ENCODE peak calls at places on chromosomes 2 and 18, in five cellular contexts. J is A549, L is lower lobe of right lung, M is upper lobe of left lung, W is psoas muscle. T is an unnamed sample.
A peak's percentile ranks its signal among the peaks of the same experiment; 100 is the strongest.

GRCh38 chr2:199488772-199489400 is 31.1 kb upstream of the SATB2 start:
- DNase-seq in J (peak; percentile 49), L (no peak), M (no peak), W (peak; percentile 57), T (no peak)

GRCh38 chr2:51722311-51722710 is 690.4 kb upstream of the NRXN1 start:
- DNase-seq in J (no peak), L (no peak), M (no peak), W (no peak), T (no peak)

GRCh38 chr2:160719116-160719515 is 225.5 kb upstream of the RBMS1 start:
- DNase-seq in J (no peak), L (no peak), M (no peak), W (no peak), T (no peak)

GRCh38 chr2:96869824-96870630 is at the start of gene SEMA4C:
- DNase-seq in J (peak; percentile 30), L (peak; percentile 70), M (peak; percentile 54), W (peak; percentile 76), T (no peak)

GRCh38 chr18:62963522-62963921 is 248.2 kb downstream of the PHLPP1 start:
- DNase-seq in J (no peak), L (no peak), M (no peak), W (no peak), T (no peak)

GRCh38 chr2:207181526-207182274 is 16.0 kb upstream of the KLF7 start:
- DNase-seq in J (no peak), L (no peak), M (no peak), W (no peak), T (no peak)

GRCh38 chr2:205683179-205683978 is 1.1 kb downstream of the NRP2 start:
- DNase-seq in J (no peak), L (no peak), M (no peak), W (no peak), T (no peak)

GRCh38 chr2:232367591-232368233 is 10.8 kb upstream of the ALPP start:
- DNase-seq in J (no peak), L (no peak), M (no peak), W (no peak), T (no peak)

GRCh38 chr2:108184421-108184820 is 55.3 kb upstream of the SULT1C3 start:
- DNase-seq in J (no peak), L (no peak), M (no peak), W (no peak), T (no peak)

GRCh38 chr2:127570282-127571250 is 35.1 kb downstream of the MYO7B start:
- DNase-seq in J (no peak), L (no peak), M (peak; percentile 20), W (peak; percentile 72), T (no peak)

GRCh38 chr2:100664021-100664755 is 101.4 kb downstream of the PDCL3 start:
- DNase-seq in J (no peak), L (no peak), M (no peak), W (no peak), T (no peak)

GRCh38 chr2:163800889-163801498 is 65.2 kb upstream of the FIGN start:
- DNase-seq in J (no peak), L (no peak), M (no peak), W (no peak), T (no peak)

GRCh38 chr2:8169443-8169842 is 512.4 kb upstream of the ID2 start:
- DNase-seq in J (no peak), L (no peak), M (no peak), W (no peak), T (no peak)

GRCh38 chr2:48259811-48260210 is 270.1 kb upstream of the STON1 start:
- DNase-seq in J (no peak), L (no peak), M (no peak), W (no peak), T (no peak)

GRCh38 chr2:169512525-169512924 is 3.0 kb downstream of the KLHL41 start:
- DNase-seq in J (no peak), L (no peak), M (no peak), W (no peak), T (no peak)

GRCh38 chr2:239958366-239958765 is 66.8 kb downstream of the NDUFA10 start:
- DNase-seq in J (no peak), L (no peak), M (no peak), W (no peak), T (no peak)

GRCh38 chr2:143700865-143701264 is 571.6 kb downstream of the ARHGAP15 start:
- DNase-seq in J (no peak), L (no peak), M (no peak), W (no peak), T (no peak)

GRCh38 chr2:26577442-26578433 is 63.4 kb downstream of the CIB4 start:
- DNase-seq in J (peak; percentile 95), L (peak; percentile 77), M (peak; percentile 63), W (peak; percentile 79), T (no peak)

GRCh38 chr18:76613058-76613457 is 118.0 kb upstream of the ZNF516 start:
- DNase-seq in J (no peak), L (no peak), M (no peak), W (no peak), T (no peak)

GRCh38 chr18:7273301-7273911 is 42.5 kb downstream of the LRRC30 start:
- DNase-seq in J (no peak), L (peak; percentile 76), M (peak; percentile 71), W (peak; percentile 75), T (peak; percentile 82)

GRCh38 chr2:222837643-222838056 is 23.2 kb upstream of the ACSL3 start:
- DNase-seq in J (peak; percentile 55), L (no peak), M (no peak), W (no peak), T (no peak)

GRCh38 chr2:829047-829446 is 121.6 kb upstream of the SNTG2 start:
- DNase-seq in J (no peak), L (no peak), M (no peak), W (no peak), T (no peak)

DNA sequence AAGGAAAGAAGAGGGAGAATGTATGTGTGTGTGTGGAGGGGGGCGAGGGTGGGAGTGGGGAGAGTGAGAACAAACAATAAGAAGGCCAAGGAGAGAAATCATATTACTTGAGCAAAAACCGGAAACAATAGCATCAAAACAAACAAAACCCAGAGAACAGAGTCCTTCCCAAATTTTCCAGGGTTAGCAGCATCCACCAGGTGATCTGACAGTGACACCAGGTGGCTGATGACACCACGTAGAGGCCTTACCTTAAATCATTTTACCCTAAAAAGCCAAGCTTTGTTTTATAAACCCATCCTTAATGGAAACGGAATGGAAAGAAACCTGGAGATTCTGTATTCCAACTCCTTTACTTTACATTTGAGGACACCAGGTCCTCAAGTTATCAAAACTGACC is 42.9 kb downstream of the CDCA7 start:
- DNase-seq in J (no peak), L (no peak), M (no peak), W (no peak), T (no peak)
- TF ChIP-seq CTCF in J (peak; percentile 41), L (no peak), M (no peak), W (no peak), T (no peak)

GRCh38 chr2:237315170-237315880 is 98.6 kb downstream of the COL6A3 start:
- DNase-seq in J (no peak), L (peak; percentile 80), M (peak; percentile 88), W (peak; percentile 95), T (no peak)
- TF ChIP-seq CTCF in J (no peak), L (peak; percentile 18), M (no peak), W (peak; percentile 58), T (no peak)

DNA sequence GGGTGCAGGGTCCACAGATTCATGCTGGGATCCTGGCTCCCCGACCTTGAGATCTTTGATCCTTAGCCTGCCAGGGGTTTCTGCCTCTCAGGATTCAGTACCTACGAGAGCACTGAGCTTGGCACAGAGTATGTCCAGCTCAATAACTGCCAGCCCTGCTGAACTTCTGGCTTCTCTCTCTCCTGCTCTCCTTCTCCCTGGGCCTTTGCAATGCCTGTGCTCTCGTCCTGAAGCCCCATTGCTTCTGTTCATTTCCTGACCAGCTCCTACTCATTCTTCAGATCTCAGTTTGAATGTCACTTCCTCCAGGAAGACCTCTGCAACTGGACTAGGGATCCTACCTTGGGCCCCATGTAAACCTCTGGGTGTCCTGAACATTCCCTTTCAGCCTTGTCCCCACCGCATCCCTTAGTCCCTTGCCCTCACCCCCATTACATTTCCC is 113.8 kb upstream of the HAAO start:
- DNase-seq in J (no peak), L (no peak), M (no peak), W (no peak), T (no peak)
- TF ChIP-seq CTCF in J (no peak), L (no peak), M (no peak), W (no peak), T (no peak)

GRCh38 chr2:21422050-21422449 is 298.3 kb downstream of the TDRD15 start:
- DNase-seq in J (no peak), L (peak; percentile 56), M (peak; percentile 31), W (no peak), T (no peak)
- TF ChIP-seq CTCF in J (no peak), L (peak; percentile 43), M (no peak), W (no peak), T (peak; percentile 27)

DNA sequence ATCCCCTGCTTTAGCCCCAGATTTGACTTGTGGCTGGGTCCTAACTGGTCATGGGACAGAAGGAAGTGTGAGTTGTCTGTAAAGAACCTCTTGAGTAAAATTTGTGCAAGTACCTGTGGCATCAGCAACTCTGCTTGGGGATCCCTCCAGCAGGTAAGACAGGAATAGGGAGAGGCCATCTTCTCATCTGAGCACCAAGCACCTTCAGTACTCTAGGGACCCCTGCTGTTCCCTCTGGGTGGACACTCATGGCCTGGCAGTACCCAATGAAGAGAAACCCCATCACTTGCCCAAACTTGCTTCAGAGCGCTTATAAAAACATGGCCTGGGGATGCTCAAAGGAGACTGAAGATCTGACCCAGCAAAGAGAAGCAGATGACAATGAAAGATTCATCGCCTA is 297.8 kb downstream of the SP3 start:
- DNase-seq in J (no peak), L (no peak), M (no peak), W (no peak), T (no peak)
- TF ChIP-seq CTCF in J (peak; percentile 34), L (no peak), M (no peak), W (peak; percentile 32), T (no peak)

GRCh38 chr2:43021791-43022500 is 204.5 kb downstream of the ZFP36L2 start:
- DNase-seq in J (no peak), L (no peak), M (no peak), W (peak; percentile 46), T (no peak)
- TF ChIP-seq CTCF in J (no peak), L (no peak), M (no peak), W (no peak), T (no peak)

DNA sequence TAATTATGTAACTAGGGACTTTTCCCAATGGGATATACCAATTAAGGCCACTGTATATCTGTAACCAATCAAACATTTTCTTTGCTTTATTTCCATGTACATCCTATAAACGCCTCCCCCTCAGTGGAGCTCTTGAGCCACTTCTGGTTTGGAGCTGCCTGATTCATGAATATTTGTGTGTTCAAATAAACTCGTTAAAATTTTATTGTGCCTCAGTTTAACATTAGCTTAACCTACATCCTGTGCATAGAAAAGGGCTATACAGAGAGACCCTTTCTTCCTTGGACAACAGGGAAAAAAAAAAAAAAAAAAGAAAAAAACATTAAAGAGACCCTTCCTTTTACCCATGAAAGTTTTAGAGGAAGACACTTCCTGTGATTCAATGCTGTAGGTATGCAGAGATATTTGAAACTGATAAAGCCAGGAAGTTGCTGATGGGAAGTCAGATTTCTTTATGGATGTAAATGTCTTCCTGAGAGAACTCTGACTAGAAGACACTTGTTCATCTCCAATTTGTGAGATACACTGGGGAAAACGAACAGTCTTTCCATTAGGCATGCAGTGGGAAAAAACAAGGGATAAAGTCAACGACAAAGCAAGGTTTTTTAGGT is 614.6 kb upstream of the SOX11 start:
- DNase-seq in J (no peak), L (no peak), M (no peak), W (no peak), T (no peak)
- TF ChIP-seq CTCF in J (no peak), L (no peak), M (no peak), W (no peak), T (no peak)